ENCODE peak calls at places on chromosome 14, in four cellular contexts. L, N, B and J are unnamed samples.

GRCh38 chr14:100383727-100384158 is 60.6 kb downstream of the SLC25A47 start:
- DNase-seq in B (peak), L (no peak), N (peak), J (peak)

GRCh38 chr14:23357261-23357660 is 4.6 kb upstream of the SLC22A17 start:
- DNase-seq in B (no peak), N (no peak), L (no peak), J (no peak)

GRCh38 chr14:42654707-42655106 is 1048.0 kb downstream of the LRFN5 start:
- DNase-seq in B (no peak), L (no peak), N (no peak), J (no peak)

GRCh38 chr14:93648440-93649168 is 139.7 kb downstream of the PRIMA1 start:
- DNase-seq in L (no peak), N (no peak), B (no peak), J (peak)

GRCh38 chr14:104685998-104686610 is 3.3 kb upstream of the INF2 start:
- DNase-seq in B (no peak), N (no peak), L (no peak), J (no peak)

GRCh38 chr14:77139540-77140342 is 1.9 kb downstream of the ZDHHC22 start:
- DNase-seq in L (no peak), N (no peak), B (peak), J (no peak)

GRCh38 chr14:67940476-67940875 is 120.9 kb downstream of the RAD51B start:
- DNase-seq in B (no peak), L (no peak), N (no peak), J (no peak)

GRCh38 chr14:71168564-71168963 is 261.3 kb downstream of the PCNX1 start:
- DNase-seq in N (no peak), L (no peak), B (no peak), J (no peak)

GRCh38 chr14:22276913-22277816 is 311.9 kb downstream of the DAD1 start:
- DNase-seq in B (no peak), L (no peak), N (no peak), J (peak)

GRCh38 chr14:91228112-91229004 is 16.1 kb downstream of the GPR68 start:
- DNase-seq in B (no peak), N (no peak), L (no peak), J (no peak)

GRCh38 chr14:73742520-73743238 is 28.5 kb upstream of the PNMA1 start:
- DNase-seq in N (no peak), B (no peak), L (no peak), J (no peak)

GRCh38 chr14:21098134-21098891 is at the start of gene ZNF219:
- DNase-seq in L (no peak), B (peak), N (peak), J (peak)

GRCh38 chr14:77027538-77028383 is 747 bp downstream of the IRF2BPL start:
- DNase-seq in N (peak), B (peak), L (no peak), J (peak)

GRCh38 chr14:60807971-60808370 is 73.4 kb downstream of the MNAT1 start:
- DNase-seq in L (no peak), N (no peak), B (no peak), J (no peak)

GRCh38 chr14:74062809-74063150 is 21.5 kb downstream of the ALDH6A1 start:
- DNase-seq in N (no peak), L (no peak), B (no peak), J (no peak)

GRCh38 chr14:33464563-33464962 is 486.3 kb downstream of the EGLN3 start:
- DNase-seq in N (no peak), L (no peak), B (no peak), J (no peak)